ENCODE peak calls at places on chromosomes 5 and 9, in four cellular contexts. J is Panc1, A is K562, Z is HepG2. T is an unnamed sample.

GRCh38 chr5:92599217-92599810 is 981.7 kb downstream of the NR2F1-AS1 start:
- DNase-seq in J (no peak), Z (no peak), A (no peak), T (no peak)

GRCh38 chr5:137146402-137146889 is 352.7 kb downstream of the SPOCK1 start:
- DNase-seq in Z (no peak), A (no peak), J (peak; percentile 80), T (peak; percentile 8)

GRCh38 chr9:101176384-101176783 is 147.9 kb downstream of the PLPPR1 start:
- DNase-seq in A (no peak), J (no peak), Z (peak; percentile 17), T (peak; percentile 10)

GRCh38 chr5:154129868-154130267 is 60.7 kb upstream of the GALNT10 start:
- DNase-seq in Z (no peak), A (no peak), J (no peak), T (no peak)

GRCh38 chr5:125829349-125829748 is 593.9 kb upstream of the GRAMD2B start:
- DNase-seq in J (no peak), Z (no peak), A (no peak), T (no peak)

GRCh38 chr9:18626046-18626698 is 152.2 kb downstream of the ADAMTSL1 start:
- DNase-seq in A (no peak), J (no peak), Z (no peak), T (no peak)

GRCh38 chr9:124858330-124859046 is 3.3 kb downstream of the RPL35 start:
- DNase-seq in J (no peak), A (no peak), Z (no peak), T (no peak)

GRCh38 chr9:14096182-14096922 is 217.6 kb downstream of the NFIB start:
- DNase-seq in A (no peak), J (no peak), Z (no peak), T (no peak)

GRCh38 chr5:135234242-135235000 is 164.6 kb downstream of the MACROH2A1 start:
- DNase-seq in A (no peak), Z (peak; percentile 44), J (no peak), T (no peak)

GRCh38 chr5:137837741-137838389 is 29.8 kb upstream of the MYOT start:
- DNase-seq in A (no peak), J (no peak), Z (no peak), T (no peak)

GRCh38 chr9:88418715-88419540 is 30.7 kb downstream of the SPIN1 start:
- DNase-seq in J (no peak), A (no peak), Z (no peak), T (no peak)

GRCh38 chr5:141874262-141874964 is 3.8 kb downstream of the PCDH1 start:
- DNase-seq in A (no peak), Z (peak; percentile 37), J (no peak), T (no peak)

GRCh38 chr9:113973963-113974413 is 97.9 kb downstream of the ZNF618 start:
- DNase-seq in J (no peak), A (no peak), Z (no peak), T (no peak)

GRCh38 chr9:137665697-137666504 is 47.1 kb downstream of the EHMT1 start:
- DNase-seq in Z (no peak), A (no peak), J (no peak), T (no peak)

GRCh38 chr9:111148994-111149759 is 110.9 kb upstream of the LPAR1 start:
- DNase-seq in Z (peak; percentile 5), J (no peak), A (no peak), T (peak; percentile 3)

GRCh38 chr5:98292496-98292895 is 481.0 kb upstream of the RGMB start:
- DNase-seq in Z (no peak), A (no peak), J (no peak), T (no peak)

GRCh38 chr9:106075991-106076390 is 381.6 kb downstream of the TMEM38B start:
- DNase-seq in Z (no peak), A (no peak), J (no peak), T (no peak)

GRCh38 chr5:114255275-114255674 is 106.6 kb upstream of the KCNN2 start:
- DNase-seq in A (no peak), Z (no peak), J (no peak), T (no peak)

GRCh38 chr5:11494340-11494739 is 409.9 kb downstream of the CTNND2 start:
- DNase-seq in J (no peak), Z (no peak), A (no peak), T (no peak)

GRCh38 chr5:150394103-150394502 is 18.6 kb downstream of the CD74 start:
- DNase-seq in Z (no peak), J (no peak), A (no peak), T (no peak)

GRCh38 chr9:109418827-109419226 is 79.3 kb downstream of the PTPN3 start:
- DNase-seq in A (no peak), J (no peak), Z (no peak), T (no peak)

GRCh38 chr5:110386782-110387181 is 339.7 kb downstream of the TMEM232 start:
- DNase-seq in A (no peak), Z (peak; percentile 14), J (no peak), T (no peak)

GRCh38 chr5:169637085-169637855 is at the start of gene DOCK2:
- DNase-seq in J (no peak), Z (no peak), A (peak; percentile 47), T (no peak)

GRCh38 chr9:108511200-108511756 is 344.5 kb downstream of the ACTL7B start:
- DNase-seq in Z (no peak), A (no peak), J (no peak), T (no peak)

GRCh38 chr9:27614551-27614950 is 41.3 kb upstream of the C9orf72 start:
- DNase-seq in Z (no peak), A (no peak), J (no peak), T (no peak)

GRCh38 chr5:55521903-55522302 is 12.9 kb downstream of the PLPP1 start:
- DNase-seq in A (no peak), J (no peak), Z (no peak), T (no peak)

GRCh38 chr5:93359296-93359957 is 221.6 kb downstream of the NR2F1-AS1 start:
- DNase-seq in Z (no peak), J (no peak), A (no peak), T (peak; percentile 90)

DNA sequence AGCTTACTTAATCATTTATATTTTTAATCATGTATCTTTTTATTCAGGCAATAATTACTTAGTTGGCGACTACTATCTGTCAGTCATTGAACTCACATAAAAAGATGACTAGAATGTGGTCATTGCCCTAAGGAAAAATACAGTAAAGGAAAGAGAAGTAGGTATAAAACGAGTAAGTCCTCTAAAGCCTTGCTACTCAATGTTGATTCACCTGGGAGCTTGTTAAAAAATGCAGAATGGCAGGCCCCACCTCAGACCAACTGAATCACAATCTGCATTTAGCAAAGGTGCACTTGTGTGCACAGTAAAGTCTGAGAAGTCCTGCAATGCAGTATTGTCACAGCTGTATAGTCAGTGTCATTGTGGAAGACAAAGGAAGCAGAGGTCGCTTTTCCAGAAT is 592.4 kb downstream of the CSNK1G3 start:
- DNase-seq in Z (no peak), J (no peak), A (no peak), T (no peak)
- TF ChIP-seq TCF7L2 in Z (no peak), J (no peak), A (no peak), T (no peak)

DNA sequence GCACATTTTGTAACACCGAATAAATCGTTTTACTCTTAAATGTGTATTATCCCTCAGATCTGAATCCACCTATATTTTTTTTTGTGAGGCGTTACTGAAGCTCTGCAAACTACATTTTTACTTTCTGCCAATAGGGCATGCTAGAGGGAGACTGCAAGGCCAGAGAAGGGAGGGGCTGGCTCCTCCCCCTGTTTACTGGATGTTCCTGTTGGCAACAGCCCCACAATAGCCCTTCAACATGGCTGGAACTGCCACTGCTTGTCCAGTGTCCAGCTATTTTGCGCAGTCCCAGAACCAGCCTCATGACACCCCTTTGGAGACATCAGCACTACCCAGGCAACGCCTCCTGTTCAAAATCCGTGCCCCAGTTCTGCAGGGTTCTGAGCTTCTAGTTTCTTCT is 85.4 kb upstream of the MIER3 start:
- DNase-seq in Z (peak; percentile 8), A (peak; percentile 56), J (no peak), T (peak; percentile 23)
- TF ChIP-seq CTCF in Z (no peak), A (peak; percentile 32), J (no peak), T (no peak)

DNA sequence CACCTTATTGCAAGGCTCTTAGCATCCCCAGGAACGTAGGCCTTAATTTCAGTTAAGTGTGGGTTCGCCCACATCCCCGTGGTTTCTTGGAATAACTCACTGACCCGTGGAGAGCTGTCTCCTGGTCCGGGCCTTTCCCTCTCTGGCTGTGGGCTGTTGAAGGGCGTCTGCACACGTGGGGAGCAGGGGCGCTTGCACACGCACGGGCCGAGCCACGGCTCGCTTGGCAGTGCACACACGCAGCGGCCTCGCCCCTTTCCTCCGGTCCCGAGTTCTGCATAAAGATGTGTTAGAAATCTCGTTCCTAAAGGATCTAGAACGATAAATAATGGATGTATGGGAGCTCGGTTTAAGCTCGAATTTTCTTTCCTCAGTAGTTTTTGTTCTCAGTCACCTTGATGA is 141.9 kb downstream of the PBX3 start:
- DNase-seq in J (no peak), A (no peak), Z (no peak), T (no peak)
- TF ChIP-seq TCF7L2 in J (no peak), A (no peak), Z (no peak), T (no peak)

DNA sequence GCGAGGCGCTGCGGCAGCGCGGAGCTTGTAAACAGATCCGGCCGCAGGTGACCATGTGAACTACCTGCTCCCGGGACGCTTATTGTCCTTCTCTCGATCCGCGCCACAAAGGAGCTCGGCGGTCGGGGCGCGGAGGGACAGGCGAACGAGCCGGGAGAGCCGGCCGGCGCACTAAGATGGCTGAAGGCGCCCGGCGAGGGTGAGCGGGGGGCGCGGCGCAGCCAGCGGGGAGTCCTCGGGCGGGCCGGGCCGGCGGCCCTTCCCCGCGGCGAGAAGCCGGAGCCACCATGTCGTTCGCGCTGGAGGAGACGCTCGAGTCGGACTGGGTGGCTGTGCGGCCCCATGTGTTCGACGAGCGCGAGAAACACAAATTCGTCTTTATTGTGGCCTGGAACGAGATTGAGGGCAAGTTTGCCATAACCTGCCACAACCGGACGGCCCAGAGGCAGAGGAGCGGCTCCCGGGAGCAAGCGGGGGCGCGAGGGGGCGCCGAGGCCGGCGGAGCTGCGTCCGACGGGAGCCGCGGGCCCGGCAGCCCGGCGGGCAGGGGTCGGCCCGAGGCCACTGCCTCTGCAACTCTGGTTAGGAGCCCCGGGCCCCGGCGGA is 536 bp downstream of the JMY start:
- DNase-seq in J (no peak), A (peak; percentile 44), Z (no peak), T (no peak)
- TF ChIP-seq CTCF in J (no peak), A (no peak), Z (no peak), T (no peak)

DNA sequence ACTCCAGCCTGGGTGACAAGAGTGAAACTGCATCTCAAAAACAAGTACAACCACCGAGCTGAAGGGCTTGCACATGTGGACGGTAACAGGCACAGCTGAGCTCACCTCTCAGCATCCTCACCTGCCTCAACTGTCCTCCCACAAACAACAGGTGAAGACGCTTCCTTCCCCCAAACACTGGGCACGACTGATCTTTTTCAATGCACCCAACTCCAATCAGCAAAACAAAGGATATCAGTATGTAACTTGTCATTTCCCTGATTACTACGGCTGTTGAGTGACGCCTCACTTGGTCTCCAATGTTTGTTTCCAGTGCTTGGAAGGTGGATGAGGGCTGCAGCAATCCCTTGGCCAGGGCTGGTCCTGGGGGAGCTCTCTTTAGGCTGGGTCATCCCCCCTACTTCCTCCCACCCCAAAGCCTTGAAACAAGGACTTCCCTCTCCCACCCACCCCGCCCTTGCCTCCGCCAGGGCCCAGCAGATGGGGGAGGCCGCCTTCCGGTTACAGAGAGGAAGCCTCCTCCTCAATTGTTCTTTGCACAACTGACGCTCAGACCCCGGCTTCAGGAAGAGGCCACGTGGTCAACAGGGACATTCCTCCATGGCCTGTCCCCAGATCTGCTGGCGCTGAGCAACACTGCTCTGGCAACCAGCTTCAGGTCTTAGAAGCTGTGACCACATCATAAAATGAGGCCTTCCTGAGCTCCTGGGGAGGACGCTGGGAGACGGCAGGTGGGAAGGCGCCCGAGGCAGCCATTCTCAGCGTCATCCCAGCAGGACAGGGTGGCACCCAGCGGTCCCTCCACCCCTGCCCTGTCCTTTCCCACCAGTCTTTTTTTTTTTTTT is 5.9 kb downstream of the FAM78A start:
- DNase-seq in A (peak; percentile 94), J (no peak), Z (no peak), T (no peak)
- TF ChIP-seq TCF7L2 in A (no peak), J (no peak), Z (no peak), T (no peak)

T was measured in HCT116.